ENCODE peak calls at places on chromosome 7, in five cellular contexts. O is psoas muscle, H is heart left ventricle, M is dorsolateral prefrontal cortex, T is cardiac fibroblast. C is an unnamed sample.

GRCh38 chr7:2209146-2209960 is 23.4 kb downstream of the MAD1L1 start:
- DNase-seq in H (peak), M (peak), O (peak), T (peak), C (peak)

GRCh38 chr7:183907-184767 is 8.2 kb upstream of the FAM20C start:
- DNase-seq in O (no peak), T (no peak), M (no peak), H (no peak), C (no peak)

GRCh38 chr7:159126496-159127345 is 17.9 kb downstream of the VIPR2 start:
- DNase-seq in H (no peak), O (no peak), M (peak), T (no peak), C (no peak)

GRCh38 chr7:130070900-130071622 is 727 bp downstream of the KLHDC10 start:
- DNase-seq in M (no peak), H (no peak), O (no peak), T (no peak), C (no peak)

GRCh38 chr7:91248996-91249395 is 15.2 kb upstream of the FZD1 start:
- DNase-seq in H (no peak), M (no peak), T (no peak), O (no peak), C (no peak)

GRCh38 chr7:95874541-95875265 is 102.3 kb downstream of the DYNC1I1 start:
- DNase-seq in O (no peak), M (no peak), T (peak), H (no peak), C (no peak)

GRCh38 chr7:22582860-22583640 is 83.1 kb upstream of the STEAP1B start:
- DNase-seq in O (no peak), M (no peak), T (peak), H (peak), C (no peak)

GRCh38 chr7:149869867-149870266 is 3.9 kb upstream of the ATP6V0E2 start:
- DNase-seq in M (no peak), T (no peak), O (no peak), H (peak), C (no peak)

GRCh38 chr7:47643716-47644400 is 61.9 kb upstream of the TNS3 start:
- DNase-seq in T (no peak), O (no peak), H (no peak), M (no peak), C (no peak)

GRCh38 chr7:16698200-16698910 is 52.4 kb downstream of the BZW2 start:
- DNase-seq in M (no peak), O (no peak), T (no peak), H (no peak), C (no peak)

GRCh38 chr7:112484671-112485097 is 3.9 kb downstream of the LSMEM1 start:
- DNase-seq in T (peak), O (no peak), M (no peak), H (no peak), C (no peak)

GRCh38 chr7:94250124-94250523 is 144.6 kb upstream of the COL1A2 start:
- DNase-seq in M (no peak), O (no peak), H (no peak), T (no peak), C (no peak)

GRCh38 chr7:153887756-153888591 is 164.2 kb upstream of the DPP6 start:
- DNase-seq in H (no peak), M (no peak), O (no peak), T (no peak), C (no peak)

GRCh38 chr7:121941836-121942235 is 68.9 kb downstream of the PTPRZ1 start:
- DNase-seq in H (no peak), T (no peak), O (no peak), M (no peak), C (no peak)

GRCh38 chr7:33191326-33191725 is 62.0 kb downstream of the BBS9 start:
- DNase-seq in M (no peak), O (no peak), T (no peak), H (no peak), C (no peak)

GRCh38 chr7:128351296-128352123 is 7.8 kb upstream of the RBM28 start:
- DNase-seq in O (no peak), T (no peak), M (no peak), H (no peak), C (no peak)

GRCh38 chr7:142832452-142832851 is 22.4 kb upstream of the EPHB6 start:
- DNase-seq in T (peak), O (no peak), H (no peak), M (no peak), C (no peak)

GRCh38 chr7:112556633-112557032 is 75.8 kb downstream of the LSMEM1 start:
- DNase-seq in O (no peak), T (peak), H (no peak), M (no peak), C (no peak)

GRCh38 chr7:360454-361100 is 70.6 kb downstream of the FOXL3 start:
- DNase-seq in H (no peak), T (no peak), M (no peak), O (peak), C (no peak)

GRCh38 chr7:148436571-148436970 is 154.0 kb upstream of the C7orf33 start:
- DNase-seq in H (no peak), M (no peak), O (no peak), T (no peak), C (no peak)

GRCh38 chr7:157784114-157784835 is 447.5 kb downstream of the DNAJB6 start:
- DNase-seq in T (no peak), M (no peak), O (no peak), H (no peak), C (no peak)

GRCh38 chr7:66138994-66139752 is 24.5 kb downstream of the CRCP start:
- DNase-seq in M (no peak), T (peak), H (no peak), O (no peak), C (no peak)

GRCh38 chr7:80781561-80781979 is 137.3 kb downstream of the SEMA3C start:
- DNase-seq in T (peak), H (peak), O (no peak), M (no peak), C (no peak)

GRCh38 chr7:112630565-112630964 is 149.8 kb downstream of the LSMEM1 start:
- DNase-seq in O (no peak), M (no peak), H (no peak), T (peak), C (no peak)

GRCh38 chr7:123782071-123782798 is 33.4 kb upstream of the WASL start:
- DNase-seq in O (no peak), H (no peak), T (peak), M (no peak), C (no peak)

GRCh38 chr7:107879400-107880035 is 11.5 kb upstream of the DLD start:
- DNase-seq in H (no peak), O (no peak), T (peak), M (no peak), C (peak)

GRCh38 chr7:11776083-11776482 is 55.9 kb downstream of the THSD7A start:
- DNase-seq in T (no peak), M (no peak), O (no peak), H (no peak), C (no peak)

GRCh38 chr7:130154501-130155317 is 50.5 kb downstream of the TMEM209 start:
- DNase-seq in H (no peak), O (peak), M (no peak), T (no peak), C (no peak)

DNA sequence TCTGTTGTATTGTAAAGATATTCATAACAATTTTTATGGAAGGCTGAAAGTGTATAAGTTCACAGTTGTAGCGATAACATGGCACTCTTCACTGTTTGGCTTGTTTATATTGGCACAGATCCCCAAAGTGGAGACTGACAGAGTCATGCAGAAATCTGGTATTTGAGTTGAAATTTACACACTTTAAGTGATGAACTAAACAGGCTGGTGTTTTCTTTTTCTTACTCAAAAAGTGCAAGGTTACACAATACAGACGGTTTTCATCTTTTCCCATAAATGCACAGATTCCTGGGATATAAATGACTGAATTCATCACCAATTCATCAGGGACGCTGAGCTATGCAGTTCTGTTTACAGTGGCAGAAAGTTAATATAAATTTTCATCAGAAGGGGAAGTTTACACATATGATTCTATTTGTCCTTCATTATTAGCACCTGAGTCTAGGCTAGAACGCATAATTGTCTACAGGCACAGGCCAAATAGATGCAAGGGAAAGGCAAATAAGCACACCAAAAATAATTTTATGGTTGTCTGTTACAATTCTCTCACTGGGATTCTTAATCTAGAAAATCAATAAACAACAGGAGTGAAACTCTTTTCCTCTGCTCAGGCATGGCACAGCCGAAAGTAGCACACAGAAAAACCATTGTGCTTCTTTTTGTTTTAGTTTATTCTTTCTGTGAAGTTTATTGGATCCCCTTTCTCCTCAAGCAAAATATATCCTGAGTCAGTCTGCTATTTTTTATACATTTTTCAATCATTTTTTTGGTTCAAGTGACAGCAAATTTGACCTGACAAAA is 88.0 kb downstream of the FOXP2 start:
- DNase-seq in M (no peak), O (no peak), T (no peak), H (no peak), C (no peak)
- H3K4me3 ChIP-seq in M (no peak), O (no peak), T (no peak), H (no peak), C (no peak)

GRCh38 chr7:74590814-74591213 is 66.7 kb upstream of the GTF2I start:
- DNase-seq in O (no peak), M (no peak), T (no peak), H (no peak), C (no peak)

GRCh38 chr7:74585844-74586243 is 71.7 kb upstream of the GTF2I start:
- DNase-seq in O (no peak), H (no peak), T (no peak), M (no peak), C (no peak)

GRCh38 chr7:74584160-74584954 is 73.2 kb upstream of the GTF2I start:
- DNase-seq in M (no peak), O (no peak), H (no peak), T (no peak), C (no peak)

GRCh38 chr7:74586258-74587200 is 71.0 kb upstream of the GTF2I start:
- DNase-seq in T (peak), H (no peak), O (no peak), M (no peak), C (no peak)

GRCh38 chr7:74587435-74588126 is 69.9 kb upstream of the GTF2I start:
- DNase-seq in M (peak), T (peak), H (peak), O (peak), C (no peak)
- H3K4me3 ChIP-seq in M (no peak), T (no peak), H (no peak), O (no peak), C (no peak)

GRCh38 chr7:67659066-67659465 is 662.4 kb downstream of the TYW1 start:
- DNase-seq in M (no peak), T (no peak), O (no peak), H (no peak), C (no peak)
- H3K4me3 ChIP-seq in M (no peak), T (no peak), O (no peak), H (no peak), C (no peak)

DNA sequence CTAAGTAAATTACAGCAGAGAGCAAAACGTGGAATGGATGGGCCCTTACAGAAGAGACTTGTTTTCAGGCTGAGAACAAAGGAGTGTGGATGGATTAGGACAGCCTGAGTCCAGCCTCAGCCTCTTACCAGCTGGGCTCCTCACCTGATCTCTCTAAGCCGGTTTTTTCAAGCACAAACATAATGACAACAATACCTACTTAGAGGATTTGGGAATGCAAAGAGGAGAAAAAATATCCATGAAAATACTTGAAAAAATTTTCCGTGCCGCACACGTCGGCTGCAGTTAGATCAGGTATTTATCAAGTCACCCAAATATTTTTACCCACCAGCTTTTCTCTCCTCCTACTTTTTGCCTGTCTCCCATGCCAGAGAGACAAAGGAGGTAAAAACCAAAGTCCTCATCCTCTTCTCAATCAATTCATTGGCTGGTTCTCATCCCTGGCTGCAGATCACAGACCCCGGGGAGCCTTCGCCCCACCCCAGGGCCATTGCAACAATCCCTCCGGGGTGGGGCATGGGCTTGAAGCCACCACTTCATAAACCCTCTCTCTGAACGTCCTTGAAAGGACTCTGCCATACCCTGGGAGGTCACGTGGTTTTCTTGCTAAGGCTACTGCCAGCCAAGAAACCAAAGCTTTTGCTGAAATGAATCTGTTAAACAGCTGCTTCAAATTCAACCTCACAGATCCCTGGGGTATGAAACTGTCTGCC is 29.7 kb upstream of the GTF2I start:
- DNase-seq in H (peak), O (peak), M (no peak), T (peak), C (no peak)
- H3K4me3 ChIP-seq in H (no peak), O (no peak), M (no peak), T (no peak), C (no peak)

GRCh38 chr7:100024020-100024619 is 8.7 kb downstream of the ZKSCAN1 start:
- DNase-seq in M (no peak), O (no peak), H (no peak), T (no peak), C (no peak)

GRCh38 chr7:100019908-100020307 is 4.5 kb downstream of the ZKSCAN1 start:
- DNase-seq in M (no peak), O (no peak), T (no peak), H (no peak), C (no peak)

GRCh38 chr7:100021297-100021696 is 5.9 kb downstream of the ZKSCAN1 start:
- DNase-seq in O (no peak), H (no peak), T (no peak), M (no peak), C (no peak)

GRCh38 chr7:100022621-100023020 is 7.2 kb downstream of the ZKSCAN1 start:
- DNase-seq in H (no peak), M (no peak), T (no peak), O (no peak), C (no peak)

GRCh38 chr7:100023526-100023925 is 8.1 kb downstream of the ZKSCAN1 start:
- DNase-seq in T (no peak), H (no peak), M (no peak), O (no peak), C (no peak)
- H3K4me3 ChIP-seq in T (no peak), H (no peak), M (no peak), O (no peak), C (no peak)

GRCh38 chr7:101162551-101163280 is 2.7 kb downstream of the VGF start:
- DNase-seq in T (peak), H (no peak), O (no peak), M (no peak), C (no peak)
- H3K4me3 ChIP-seq in T (peak), H (no peak), O (peak), M (peak), C (no peak)

GRCh38 chr7:132577206-132578049 is 1.2 kb upstream of the PLXNA4 start:
- DNase-seq in T (peak), H (peak), M (peak), O (peak), C (no peak)
- H3K4me3 ChIP-seq in T (peak), H (peak), M (peak), O (peak), C (no peak)

DNA sequence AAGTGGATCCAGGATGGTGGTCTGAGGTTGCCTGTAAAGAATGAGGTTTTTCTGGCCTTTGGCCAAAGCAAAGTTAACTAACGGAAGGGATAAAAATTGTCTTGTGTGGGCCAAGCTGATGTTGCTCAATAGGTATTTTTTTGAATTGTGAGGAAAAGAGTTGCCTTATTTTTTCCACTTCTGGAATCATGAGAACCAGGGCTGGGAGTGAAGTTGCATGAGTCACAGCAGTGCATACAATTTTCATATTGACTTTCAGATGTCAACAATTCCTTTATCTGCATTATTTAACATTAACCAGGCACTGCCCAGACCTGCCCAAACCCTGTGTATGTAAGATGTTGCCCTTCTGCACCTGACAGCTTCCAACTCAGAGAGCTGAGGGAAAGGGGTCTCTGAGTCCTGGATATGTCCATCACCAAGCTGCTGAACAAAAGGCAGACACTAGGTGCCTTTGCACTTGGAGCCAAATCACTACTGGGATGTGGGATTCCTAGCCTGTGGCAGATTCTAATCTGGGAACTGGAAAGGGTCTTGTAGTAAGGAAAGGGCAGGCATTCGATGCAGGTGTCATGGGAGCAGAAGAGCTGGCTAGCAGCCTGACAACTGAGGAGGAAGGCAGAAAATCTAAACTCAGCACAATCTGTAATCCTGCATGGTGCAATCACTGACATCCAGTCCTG is 52.3 kb upstream of the SLC35B4 start:
- DNase-seq in H (no peak), O (no peak), M (no peak), T (peak), C (no peak)
- H3K4me3 ChIP-seq in H (no peak), O (no peak), M (no peak), T (no peak), C (no peak)

DNA sequence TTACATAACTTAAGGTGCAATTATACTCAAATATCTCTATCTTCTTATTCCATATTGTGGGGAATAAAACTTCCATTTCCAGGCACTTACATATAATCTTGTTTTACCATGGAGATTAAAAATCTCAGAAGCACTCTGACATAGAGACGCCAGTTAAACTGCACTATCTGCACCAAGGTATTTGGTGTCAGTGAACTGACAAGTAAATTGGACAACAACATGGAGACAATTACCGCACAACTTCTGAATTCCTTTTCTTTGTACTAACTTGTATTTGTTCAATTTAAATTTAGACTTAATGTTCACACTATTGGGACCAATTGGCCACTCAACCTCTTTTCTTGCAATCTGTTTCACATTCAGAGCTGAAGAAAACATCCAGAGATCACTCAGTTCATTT is 184.8 kb downstream of the CHCHD3 start:
- DNase-seq in M (no peak), H (no peak), O (no peak), T (no peak), C (no peak)
- H3K4me3 ChIP-seq in M (no peak), H (no peak), O (no peak), T (no peak), C (no peak)